ENCODE peak calls at places on chromosome 19, in four cellular contexts. One of them, this sample, is unnamed.

GRCh38 chr19:13171146-13171545 is 20.9 kb downstream of the IER2 start:
- DNase-seq in fibroblast of lung: no peak
- DNase-seq in H9: no peak
- DNase-seq in T follicular helper cell: no peak
- DNase-seq in this sample: no peak

GRCh38 chr19:10113592-10113963 is 2.1 kb downstream of the P2RY11 start:
- DNase-seq in fibroblast of lung: no peak
- DNase-seq in H9: peak; percentile 59
- DNase-seq in T follicular helper cell: no peak
- DNase-seq in this sample: no peak

GRCh38 chr19:17125052-17125727 is 49.6 kb downstream of the MYO9B start:
- DNase-seq in fibroblast of lung: peak; percentile 43
- DNase-seq in H9: no peak
- DNase-seq in T follicular helper cell: no peak
- DNase-seq in this sample: no peak

GRCh38 chr19:17996826-17997316 is 11.1 kb upstream of the ARRDC2 start:
- DNase-seq in fibroblast of lung: peak; percentile 29
- DNase-seq in H9: peak; percentile 84
- DNase-seq in T follicular helper cell: peak; percentile 75
- DNase-seq in this sample: peak; percentile 78

GRCh38 chr19:7265963-7266362 is 28.3 kb downstream of the INSR start:
- DNase-seq in fibroblast of lung: no peak
- DNase-seq in H9: no peak
- DNase-seq in T follicular helper cell: no peak
- DNase-seq in this sample: no peak

GRCh38 chr19:3699071-3699740 is 1.1 kb downstream of the PIP5K1C start:
- DNase-seq in fibroblast of lung: peak; percentile 50
- DNase-seq in H9: no peak
- DNase-seq in T follicular helper cell: no peak
- DNase-seq in this sample: peak; percentile 35

GRCh38 chr19:7304200-7304599 is 10.0 kb upstream of the INSR start:
- DNase-seq in fibroblast of lung: no peak
- DNase-seq in H9: no peak
- DNase-seq in T follicular helper cell: no peak
- DNase-seq in this sample: no peak

GRCh38 chr19:35915508-35915907 is 7.4 kb upstream of the TYROBP start:
- DNase-seq in fibroblast of lung: no peak
- DNase-seq in H9: no peak
- DNase-seq in T follicular helper cell: no peak
- DNase-seq in this sample: no peak

GRCh38 chr19:15498910-15499309 is 9.4 kb upstream of the CYP4F22 start:
- DNase-seq in fibroblast of lung: no peak
- DNase-seq in H9: peak; percentile 77
- DNase-seq in T follicular helper cell: no peak
- DNase-seq in this sample: peak; percentile 7

GRCh38 chr19:4694211-4694987 is 24.3 kb upstream of the MYDGF start:
- DNase-seq in fibroblast of lung: peak; percentile 99
- DNase-seq in H9: no peak
- DNase-seq in T follicular helper cell: no peak
- DNase-seq in this sample: peak; percentile 34

GRCh38 chr19:409006-409514 is at the start of gene C2CD4C:
- DNase-seq in fibroblast of lung: no peak
- DNase-seq in H9: peak; percentile 41
- DNase-seq in T follicular helper cell: no peak
- DNase-seq in this sample: no peak

GRCh38 chr19:18906605-18907519 is 10.9 kb upstream of the CERS1 start:
- DNase-seq in fibroblast of lung: no peak
- DNase-seq in H9: no peak
- DNase-seq in T follicular helper cell: no peak
- DNase-seq in this sample: peak; percentile 87

GRCh38 chr19:49567722-49568454 is 12.5 kb downstream of the NOSIP start:
- DNase-seq in fibroblast of lung: no peak
- DNase-seq in H9: no peak
- DNase-seq in T follicular helper cell: peak; percentile 67
- DNase-seq in this sample: no peak

GRCh38 chr19:16188521-16188920 is 3.3 kb downstream of the FAM32A start:
- DNase-seq in fibroblast of lung: no peak
- DNase-seq in H9: no peak
- DNase-seq in T follicular helper cell: no peak
- DNase-seq in this sample: no peak

GRCh38 chr19:54254195-54254906 is 2.7 kb downstream of the LILRB5 start:
- DNase-seq in fibroblast of lung: no peak
- DNase-seq in H9: peak; percentile 30
- DNase-seq in T follicular helper cell: no peak
- DNase-seq in this sample: no peak

GRCh38 chr19:41353466-41354342 is at the start of gene TGFB1:
- DNase-seq in fibroblast of lung: peak; percentile 85
- DNase-seq in H9: peak; percentile 75
- DNase-seq in T follicular helper cell: peak; percentile 92
- DNase-seq in this sample: peak; percentile 57

GRCh38 chr19:36054733-36055686 is at the start of gene WDR62:
- DNase-seq in fibroblast of lung: peak; percentile 87
- DNase-seq in H9: peak; percentile 92
- DNase-seq in T follicular helper cell: peak; percentile 90
- DNase-seq in this sample: no peak

GRCh38 chr19:50315773-50316448 is 13.3 kb downstream of the KCNC3 start:
- DNase-seq in fibroblast of lung: no peak
- DNase-seq in H9: peak; percentile 84
- DNase-seq in T follicular helper cell: no peak
- DNase-seq in this sample: no peak

GRCh38 chr19:13275016-13275722 is 125.0 kb downstream of the IER2 start:
- DNase-seq in fibroblast of lung: no peak
- DNase-seq in H9: no peak
- DNase-seq in T follicular helper cell: no peak
- DNase-seq in this sample: no peak

GRCh38 chr19:14775855-14776254 is 2.5 kb downstream of the ADGRE2 start:
- DNase-seq in fibroblast of lung: no peak
- DNase-seq in H9: peak; percentile 31
- DNase-seq in T follicular helper cell: no peak
- DNase-seq in this sample: no peak

GRCh38 chr19:32671883-32672282 is 3.1 kb downstream of the ANKRD27 start:
- DNase-seq in fibroblast of lung: peak; percentile 51
- DNase-seq in H9: no peak
- DNase-seq in T follicular helper cell: no peak
- DNase-seq in this sample: no peak

GRCh38 chr19:18340237-18340989 is at the start of gene PGPEP1:
- DNase-seq in fibroblast of lung: peak; percentile 55
- DNase-seq in H9: peak; percentile 83
- DNase-seq in T follicular helper cell: peak; percentile 33
- DNase-seq in this sample: peak; percentile 68

GRCh38 chr19:41307090-41307875 is 2.7 kb upstream of the CCDC97 start:
- DNase-seq in fibroblast of lung: no peak
- DNase-seq in H9: no peak
- DNase-seq in T follicular helper cell: no peak
- DNase-seq in this sample: no peak

GRCh38 chr19:47112664-47113445 is 721 bp downstream of the ZC3H4 start:
- DNase-seq in fibroblast of lung: peak; percentile 98
- DNase-seq in H9: peak; percentile 100
- DNase-seq in T follicular helper cell: peak; percentile 99
- DNase-seq in this sample: peak; percentile 99

GRCh38 chr19:44749318-44749717 is 810 bp downstream of the BCL3 start:
- DNase-seq in fibroblast of lung: no peak
- DNase-seq in H9: no peak
- DNase-seq in T follicular helper cell: no peak
- DNase-seq in this sample: no peak

GRCh38 chr19:45995715-45996385 is 583 bp downstream of the CCDC61 start:
- DNase-seq in fibroblast of lung: peak; percentile 67
- DNase-seq in H9: no peak
- DNase-seq in T follicular helper cell: no peak
- DNase-seq in this sample: no peak

GRCh38 chr19:17671906-17672305 is 16.2 kb downstream of the UNC13A start:
- DNase-seq in fibroblast of lung: peak; percentile 27
- DNase-seq in H9: peak; percentile 71
- DNase-seq in T follicular helper cell: no peak
- DNase-seq in this sample: no peak